ENCODE peak calls at places on chromosomes 16 and 17, in four cellular contexts. Z is left lung, M is psoas muscle, F is uterus. I is an unnamed sample.

GRCh38 chr16:46743232-46743719 is 4.9 kb downstream of the MYLK3 start:
- DNase-seq in Z (no peak), M (no peak), F (no peak), I (no peak)

GRCh38 chr16:54792811-54793210 is 137.9 kb upstream of the IRX5 start:
- DNase-seq in F (no peak), Z (no peak), M (no peak), I (no peak)

GRCh38 chr17:4258867-4259266 is 4.9 kb downstream of the ANKFY1 start:
- DNase-seq in F (no peak), Z (no peak), M (no peak), I (no peak)

GRCh38 chr16:54812229-54812628 is 118.4 kb upstream of the IRX5 start:
- DNase-seq in F (no peak), M (no peak), Z (no peak), I (no peak)

GRCh38 chr17:45246861-45247428 is 14.9 kb downstream of the SPATA32 start:
- DNase-seq in M (no peak), Z (no peak), F (no peak), I (peak; percentile 84)

GRCh38 chr16:4411684-4412083 is 4.7 kb downstream of the CORO7 start:
- DNase-seq in M (peak; percentile 84), F (no peak), Z (no peak), I (no peak)

GRCh38 chr17:30372755-30373154 is 6.0 kb upstream of the CPD start:
- DNase-seq in M (no peak), Z (no peak), F (no peak), I (peak; percentile 25)

GRCh38 chr17:77772899-77773358 is 185.6 kb upstream of the TNRC6C start:
- DNase-seq in M (no peak), Z (no peak), F (no peak), I (no peak)

GRCh38 chr16:23145186-23145585 is 4.1 kb downstream of the USP31 start:
- DNase-seq in Z (no peak), M (no peak), F (peak; percentile 49), I (no peak)

GRCh38 chr17:31390748-31391495 is 553 bp upstream of the RAB11FIP4 start:
- DNase-seq in Z (no peak), M (no peak), F (no peak), I (no peak)

GRCh38 chr16:68480084-68480995 is 32.0 kb upstream of the SMPD3 start:
- DNase-seq in M (no peak), Z (no peak), F (no peak), I (no peak)

GRCh38 chr16:87806608-87807546 is 41.1 kb upstream of the KLHDC4 start:
- DNase-seq in M (no peak), Z (peak; percentile 58), F (no peak), I (no peak)

GRCh38 chr16:81738831-81739496 is 40.1 kb upstream of the PLCG2 start:
- DNase-seq in F (no peak), M (peak; percentile 76), Z (peak; percentile 84), I (no peak)

GRCh38 chr17:59004338-59005111 is 102.2 kb downstream of the TRIM37 start:
- DNase-seq in Z (peak; percentile 44), M (no peak), F (peak; percentile 50), I (peak; percentile 55)

GRCh38 chr17:40419559-40420331 is 2.0 kb upstream of the TOP2A start:
- DNase-seq in Z (no peak), M (no peak), F (no peak), I (peak; percentile 42)

GRCh38 chr17:48575066-48575582 is 3.0 kb downstream of the HOXB4 start:
- DNase-seq in Z (no peak), F (no peak), M (no peak), I (no peak)

GRCh38 chr16:86680137-86680536 is 101.8 kb downstream of the FOXL1 start:
- DNase-seq in Z (no peak), M (no peak), F (no peak), I (no peak)

GRCh38 chr16:27995378-27995777 is 68.1 kb downstream of the GSG1L start:
- DNase-seq in F (no peak), M (no peak), Z (no peak), I (no peak)

GRCh38 chr16:28311913-28312312 is 19.6 kb downstream of the SBK1 start:
- DNase-seq in M (peak; percentile 42), Z (no peak), F (no peak), I (no peak)

GRCh38 chr16:88936008-88936912 is 40.7 kb downstream of the CBFA2T3 start:
- DNase-seq in Z (peak; percentile 69), M (no peak), F (no peak), I (no peak)
- H3K4me1 ChIP-seq in Z (peaks cover 55% of the 10 kb centered on the region), M (peaks cover 10% of the 10 kb centered on the region), F (no peaks in the 10 kb centered on the region), I (peaks cover 16% of the 10 kb centered on the region)

DNA sequence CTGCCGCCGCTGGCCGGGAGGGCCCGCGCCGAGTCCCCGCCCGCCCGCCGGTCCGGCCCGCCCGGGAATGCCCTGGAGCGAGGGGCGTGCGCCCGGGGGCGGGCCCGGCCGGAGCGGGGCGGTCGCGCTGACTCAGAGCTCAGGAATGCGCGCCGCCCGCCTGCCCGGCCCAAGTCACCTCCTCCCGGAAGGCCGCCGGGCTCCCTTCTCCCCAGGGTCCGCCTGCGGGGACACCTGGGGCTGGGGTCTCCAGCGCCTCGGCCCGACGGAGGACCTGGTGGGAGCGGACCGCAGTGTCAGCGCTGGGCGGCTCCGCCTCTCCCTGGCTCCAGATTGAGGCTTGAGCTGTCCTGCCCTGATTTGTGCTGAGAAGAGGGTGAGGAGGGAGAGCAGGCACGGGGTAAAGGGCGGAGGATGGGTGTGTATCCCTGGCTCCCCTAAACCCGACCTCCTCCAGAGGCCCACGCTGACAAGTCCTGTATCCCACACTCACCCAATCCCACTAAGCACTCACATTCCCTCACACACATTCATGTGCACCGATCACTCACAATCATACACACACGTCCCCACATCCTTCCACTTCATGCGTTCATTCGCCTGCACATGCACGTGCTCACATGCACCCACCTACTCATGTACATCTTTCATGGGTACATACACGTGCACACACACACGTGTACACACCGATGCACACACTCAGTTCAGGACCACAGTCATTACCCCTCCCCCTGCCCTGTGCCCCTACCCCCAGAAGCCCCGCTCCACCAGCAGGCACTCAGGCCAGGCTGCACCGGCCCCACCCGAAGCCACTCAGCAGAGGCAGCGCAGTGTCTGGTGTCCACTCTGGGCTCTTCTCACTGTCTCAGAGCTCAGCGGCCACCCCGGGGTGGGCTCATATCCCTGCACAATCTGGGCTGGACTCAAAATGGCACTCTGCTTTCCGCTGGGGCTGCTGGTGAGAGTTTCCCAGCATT is at the start of gene RHBDF1:
- DNase-seq in F (peak; percentile 52), Z (peak; percentile 57), M (peak; percentile 82), I (no peak)
- H3K4me1 ChIP-seq in F (peaks cover 54% of the 10 kb centered on the region), Z (peaks cover 74% of the 10 kb centered on the region), M (peaks cover 52% of the 10 kb centered on the region), I (peaks cover 25% of the 10 kb centered on the region)

DNA sequence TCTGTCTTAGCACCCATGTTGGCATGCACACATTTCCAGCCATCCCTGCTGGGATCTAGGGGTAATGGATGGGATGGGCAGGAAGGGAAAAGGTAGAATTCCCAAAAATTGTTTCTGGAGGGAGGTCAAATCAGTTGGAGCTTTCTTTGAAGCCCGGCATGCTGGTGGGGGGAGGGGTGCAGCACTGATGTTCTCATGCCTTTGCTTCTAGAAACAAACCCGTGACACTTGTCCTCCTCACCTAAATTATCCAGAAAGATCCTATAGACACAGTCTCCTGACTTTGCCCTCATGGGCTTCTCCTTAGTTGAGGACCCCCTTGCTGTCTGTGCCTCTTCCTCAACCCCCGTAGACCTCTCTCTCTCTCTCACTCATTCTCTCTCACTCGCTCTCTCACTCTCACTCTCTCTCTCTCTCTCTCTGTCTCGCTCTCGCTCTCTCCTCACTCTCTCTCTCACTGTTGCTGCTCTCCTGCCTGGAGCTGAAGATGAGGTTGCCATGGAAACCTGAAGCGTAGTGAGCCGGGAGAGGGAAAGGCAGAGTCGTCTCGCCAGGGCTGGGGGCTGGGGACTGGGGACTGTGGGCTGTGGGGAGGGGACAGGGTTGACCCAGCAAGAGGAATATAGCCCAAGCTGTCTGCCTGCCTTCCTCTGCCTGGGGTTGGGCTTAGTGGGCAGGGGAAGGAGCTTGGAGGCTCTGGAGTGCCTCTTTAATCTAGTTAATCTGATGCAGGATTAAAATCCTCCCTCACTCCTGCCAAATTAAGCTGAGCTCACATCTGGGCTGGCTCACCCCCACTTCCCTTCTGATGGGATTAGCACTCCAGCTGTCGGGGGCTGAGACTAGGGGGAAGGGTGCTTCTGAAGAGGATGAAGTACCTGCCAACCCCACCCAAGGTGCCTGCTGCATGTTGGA is 16.1 kb downstream of the LASP1 start:
- DNase-seq in M (no peak), Z (no peak), F (no peak), I (no peak)
- H3K4me1 ChIP-seq in M (peaks cover 25% of the 10 kb centered on the region), Z (peaks cover 90% of the 10 kb centered on the region), F (peaks cover 31% of the 10 kb centered on the region), I (peaks cover 86% of the 10 kb centered on the region)

GRCh38 chr16:30738984-30739951 is 9.0 kb upstream of the PHKG2 start:
- DNase-seq in Z (no peak), M (no peak), F (no peak), I (no peak)
- H3K4me1 ChIP-seq in Z (peaks cover 23% of the 10 kb centered on the region), M (no peaks in the 10 kb centered on the region), F (no peaks in the 10 kb centered on the region), I (no peaks in the 10 kb centered on the region)

DNA sequence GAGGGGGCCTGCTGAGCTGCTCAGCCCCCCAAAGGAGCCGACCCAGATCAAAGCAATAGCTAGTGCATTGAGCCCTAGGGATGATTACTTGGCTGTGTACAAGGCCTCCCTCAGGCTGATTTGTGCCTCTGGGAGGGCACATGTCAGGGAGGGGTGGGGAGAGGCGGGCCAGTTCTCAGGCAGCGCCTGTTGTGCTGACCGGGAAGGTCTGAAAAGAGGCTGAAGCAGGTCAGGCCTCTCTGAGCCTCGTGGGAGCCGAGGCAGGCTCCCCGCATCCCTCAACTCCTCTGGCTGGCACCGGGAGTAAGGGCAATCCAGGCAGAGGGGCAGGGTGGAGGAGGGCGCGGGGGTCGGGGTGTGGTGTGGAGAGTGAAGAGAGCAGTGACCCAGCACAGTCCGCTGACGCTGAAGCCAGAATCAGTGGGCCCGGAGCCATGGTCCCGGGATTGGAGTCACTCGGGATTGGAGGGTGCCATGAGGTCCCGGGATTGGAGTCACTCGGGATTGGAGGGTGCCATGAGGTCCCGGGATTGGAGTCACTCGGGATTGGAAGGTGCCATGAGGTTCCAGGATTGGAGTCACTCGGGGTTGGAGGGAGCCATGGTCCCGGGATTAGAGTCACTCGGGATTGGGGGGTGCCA is 3.0 kb downstream of the DCXR start:
- DNase-seq in F (no peak), Z (no peak), M (no peak), I (no peak)
- H3K4me1 ChIP-seq in F (peaks cover 22% of the 10 kb centered on the region), Z (peaks cover 56% of the 10 kb centered on the region), M (peaks cover 24% of the 10 kb centered on the region), I (peaks cover 42% of the 10 kb centered on the region)

GRCh38 chr17:56325561-56325960 is 172.3 kb downstream of the ANKFN1 start:
- DNase-seq in M (no peak), Z (no peak), F (no peak), I (no peak)
- H3K4me1 ChIP-seq in M (no peaks in the 10 kb centered on the region), Z (no peaks in the 10 kb centered on the region), F (no peaks in the 10 kb centered on the region), I (no peaks in the 10 kb centered on the region)

GRCh38 chr17:79994602-79995001 is 41.1 kb downstream of the TBC1D16 start:
- DNase-seq in M (no peak), Z (no peak), F (no peak), I (no peak)
- H3K4me1 ChIP-seq in M (no peaks in the 10 kb centered on the region), Z (peaks cover 60% of the 10 kb centered on the region), F (peaks cover 15% of the 10 kb centered on the region), I (peaks cover 40% of the 10 kb centered on the region)

GRCh38 chr17:76237859-76238313 is 2.4 kb downstream of the RNF157 start:
- DNase-seq in M (no peak), F (no peak), Z (no peak), I (no peak)
- H3K4me1 ChIP-seq in M (peaks cover 28% of the 10 kb centered on the region), F (no peaks in the 10 kb centered on the region), Z (peaks cover 15% of the 10 kb centered on the region), I (peaks cover 22% of the 10 kb centered on the region)

I was measured in CD4-positive, CD25-positive, alpha-beta regulatory T cell.